ENCODE peak calls at places on chromosomes 2 and 18, in seven cellular contexts. L is type B pancreatic cell, N is cardiac fibroblast, R is colonic mucosa, X is epithelial cell of esophagus, J is activated B cell treated with CpG ODN at 0.5 μM for 24 hours, G is A549. H is an unnamed sample.

GRCh38 chr2:19669605-19670004 is 232.2 kb downstream of the TTC32 start:
- DNase-seq in L (no peak), N (no peak), R (no peak), X (no peak), J (no peak), G (no peak), H (no peak)

GRCh38 chr2:55482186-55482945 is 37.2 kb upstream of the CFAP36 start:
- DNase-seq in L (no peak), N (peak), R (no peak), X (peak), J (no peak), G (peak), H (no peak)

GRCh38 chr2:58140508-58141072 is 94.0 kb downstream of the VRK2 start:
- DNase-seq in L (no peak), N (no peak), R (no peak), X (no peak), J (no peak), G (no peak), H (no peak)

GRCh38 chr2:64770781-64771334 is 117.1 kb upstream of the SERTAD2 start:
- DNase-seq in L (no peak), N (peak), R (peak), X (peak), J (no peak), G (no peak), H (no peak)

GRCh38 chr2:39128919-39129391 is 8.1 kb upstream of the SOS1 start:
- DNase-seq in L (no peak), N (no peak), R (no peak), X (peak), J (no peak), G (no peak), H (peak)

GRCh38 chr2:14735696-14736095 is 103.2 kb downstream of the LRATD1 start:
- DNase-seq in L (no peak), N (no peak), R (no peak), X (no peak), J (no peak), G (no peak), H (no peak)

GRCh38 chr18:45198526-45198925 is 416.8 kb upstream of the SLC14A2 start:
- DNase-seq in L (no peak), N (no peak), R (no peak), X (no peak), J (no peak), G (no peak), H (no peak)

GRCh38 chr2:208253518-208254117 is 1.3 kb downstream of the IDH1 start:
- DNase-seq in L (no peak), N (peak), R (no peak), X (peak), J (no peak), G (no peak), H (no peak)

GRCh38 chr2:113768770-113769169 is 12.3 kb upstream of the SLC35F5 start:
- DNase-seq in L (no peak), N (no peak), R (no peak), X (no peak), J (no peak), G (no peak), H (no peak)

GRCh38 chr2:10592652-10593051 is 97.1 kb downstream of the NOL10 start:
- DNase-seq in L (no peak), N (no peak), R (no peak), X (no peak), J (no peak), G (no peak), H (no peak)

GRCh38 chr2:229714736-229715541 is 584 bp upstream of the DNER start:
- DNase-seq in L (peak), N (peak), R (peak), X (peak), J (peak), G (peak), H (no peak)

GRCh38 chr18:10027031-10027430 is 113.2 kb downstream of the VAPA start:
- DNase-seq in L (no peak), N (no peak), R (no peak), X (no peak), J (no peak), G (no peak), H (no peak)

GRCh38 chr18:63141777-63142176 is 177.8 kb downstream of the BCL2 start:
- DNase-seq in L (no peak), N (no peak), R (no peak), X (no peak), J (no peak), G (no peak), H (no peak)

GRCh38 chr2:176082885-176083731 is 654 bp downstream of the EVX2 start:
- DNase-seq in L (no peak), N (no peak), R (peak), X (no peak), J (no peak), G (no peak), H (no peak)

DNA sequence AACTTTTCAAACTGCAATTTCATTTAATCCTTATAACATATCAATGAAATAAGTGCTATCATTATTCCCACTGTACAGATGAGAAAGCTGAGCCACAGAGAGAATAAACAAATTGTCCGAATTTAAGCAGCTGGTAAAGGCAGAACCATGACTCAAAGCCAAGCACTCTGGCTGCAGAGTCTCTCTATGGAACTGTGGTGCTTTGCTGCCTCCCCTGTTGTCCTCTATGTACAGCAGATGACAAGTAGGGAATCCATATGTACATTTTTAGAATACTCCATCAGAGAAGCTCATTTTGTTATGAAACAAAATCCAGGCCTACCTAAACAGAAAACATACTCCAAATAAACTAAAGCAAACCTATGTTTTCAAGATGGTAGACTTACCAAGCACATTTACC is 45.1 kb downstream of the FARSB start:
- DNase-seq in L (no peak), N (peak), R (no peak), X (peak), J (no peak), G (no peak), H (no peak)
- TF ChIP-seq CTCF in L (peak), N (no peak), R (no peak), X (peak), J (no peak), G (no peak), H (no peak)

GRCh38 chr2:51710222-51710621 is 678.3 kb upstream of the NRXN1 start:
- DNase-seq in L (no peak), N (no peak), R (peak), X (peak), J (no peak), G (peak), H (no peak)
- TF ChIP-seq CTCF in L (peak), N (no peak), R (no peak), X (no peak), J (no peak), G (peak), H (no peak)

GRCh38 chr18:3060667-3061580 is 48.0 kb upstream of the LPIN2 start:
- DNase-seq in L (peak), N (no peak), R (no peak), X (no peak), J (no peak), G (no peak), H (no peak)
- TF ChIP-seq CTCF in L (no peak), N (no peak), R (no peak), X (no peak), J (no peak), G (no peak), H (no peak)

GRCh38 chr18:76462326-76462694 is 32.7 kb downstream of the ZNF516 start:
- DNase-seq in L (peak), N (no peak), R (no peak), X (no peak), J (no peak), G (no peak), H (no peak)
- TF ChIP-seq CTCF in L (no peak), N (no peak), R (no peak), X (no peak), J (no peak), G (no peak), H (no peak)

DNA sequence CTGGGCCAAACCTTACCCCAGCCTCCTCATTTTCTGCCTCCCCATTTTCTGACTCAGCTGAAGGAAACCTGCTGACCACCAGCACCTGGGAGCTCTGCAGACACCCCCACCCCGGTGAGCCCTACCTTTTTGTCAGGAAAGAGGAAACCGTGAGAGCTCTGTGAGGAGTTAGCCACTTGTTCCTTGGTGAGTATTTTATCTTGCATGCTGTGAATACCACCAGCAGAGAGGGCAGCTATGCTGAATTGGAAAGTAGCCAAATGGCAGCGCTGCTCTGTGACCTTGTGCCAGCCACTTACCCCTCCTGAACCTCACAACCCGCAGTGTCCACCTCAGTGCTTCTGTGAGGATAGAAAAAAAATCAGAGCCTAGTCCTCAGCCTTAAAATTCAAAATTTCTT is 2.5 kb downstream of the MPPE1 start:
- DNase-seq in L (no peak), N (no peak), R (no peak), X (no peak), J (no peak), G (no peak), H (no peak)
- TF ChIP-seq CTCF in L (no peak), N (no peak), R (no peak), X (no peak), J (no peak), G (no peak), H (no peak)

DNA sequence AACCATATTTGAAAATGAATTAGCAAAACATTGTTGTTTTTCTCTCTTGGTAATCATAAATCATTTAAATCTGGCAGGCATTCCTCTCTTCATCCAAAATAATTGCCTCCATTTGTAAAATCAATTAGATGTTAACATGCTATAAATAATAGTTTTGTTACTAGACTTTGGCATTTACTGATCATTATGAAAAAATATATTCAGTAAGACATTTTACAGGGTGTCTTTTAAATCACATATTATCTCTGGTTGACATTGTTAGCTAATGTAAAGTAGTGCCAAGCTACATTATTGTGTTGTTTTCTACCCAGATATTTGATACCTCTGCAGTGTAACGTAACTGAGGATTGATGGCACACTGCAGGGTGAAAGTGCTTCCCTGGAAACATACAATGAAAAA is 31.8 kb upstream of the DLX1 start:
- DNase-seq in L (no peak), N (no peak), R (no peak), X (no peak), J (no peak), G (no peak), H (no peak)
- TF ChIP-seq CTCF in L (no peak), N (no peak), R (no peak), X (no peak), J (no peak), G (no peak), H (no peak)

H was measured in CD14-positive monocyte.